ENCODE peak calls at places on chromosomes 7 and 10, in six cellular contexts. R is naive thymus-derived CD8-positive, alpha-beta T cell; C is progenitor cell of endocrine pancreas; K is H7; S is WTC11; U is LoVo. W is an unnamed sample.
A peak's percentile ranks its signal among the peaks of the same experiment; 100 is the strongest.

GRCh38 chr7:103811315-103811714 is 178.1 kb downstream of the RELN start:
- DNase-seq in R (no peak), C (no peak), K (no peak), S (no peak), U (no peak), W (no peak)

GRCh38 chr7:45163692-45164052 is 6.1 kb downstream of the RAMP3 start:
- DNase-seq in R (no peak), C (no peak), K (no peak), S (no peak), U (no peak), W (no peak)

GRCh38 chr10:103480521-103480920 is 1.5 kb upstream of the CALHM3 start:
- DNase-seq in R (no peak), C (no peak), K (no peak), S (no peak), U (peak; percentile 16), W (no peak)

GRCh38 chr10:1411956-1412355 is 325.4 kb downstream of the ADARB2 start:
- DNase-seq in R (no peak), C (no peak), K (peak; percentile 43), S (no peak), U (no peak), W (no peak)

GRCh38 chr10:12631787-12632562 is 282.6 kb downstream of the CAMK1D start:
- DNase-seq in R (no peak), C (no peak), K (no peak), S (no peak), U (peak; percentile 12), W (no peak)

GRCh38 chr10:88828310-88828709 is 23.3 kb downstream of the ANKRD22 start:
- DNase-seq in R (no peak), C (no peak), K (no peak), S (no peak), U (no peak), W (no peak)

GRCh38 chr10:128422999-128423398 is 296.8 kb upstream of the MKI67 start:
- DNase-seq in R (no peak), C (no peak), K (no peak), S (no peak), U (no peak), W (no peak)

GRCh38 chr10:58870070-58870469 is 306.4 kb upstream of the PHYHIPL start:
- DNase-seq in R (no peak), C (no peak), K (no peak), S (no peak), U (no peak), W (no peak)

GRCh38 chr10:66780796-66781195 is 145.0 kb upstream of the LRRTM3 start:
- DNase-seq in R (no peak), C (no peak), K (no peak), S (no peak), U (no peak), W (no peak)

GRCh38 chr7:26368542-26368941 is 76.9 kb downstream of the SNX10 start:
- DNase-seq in R (no peak), C (no peak), K (no peak), S (no peak), U (no peak), W (no peak)

GRCh38 chr10:102414749-102415148 is 3.8 kb downstream of the PSD start:
- DNase-seq in R (no peak), C (no peak), K (peak; percentile 55), S (no peak), U (no peak), W (no peak)

GRCh38 chr7:103934508-103934907 is 55.0 kb downstream of the RELN start:
- DNase-seq in R (no peak), C (no peak), K (no peak), S (no peak), U (no peak), W (no peak)

GRCh38 chr7:131459256-131459655 is 97.2 kb downstream of the PODXL start:
- DNase-seq in R (no peak), C (no peak), K (no peak), S (no peak), U (peak; percentile 53), W (no peak)

GRCh38 chr10:58220769-58221448 is 46.8 kb downstream of the IPMK start:
- DNase-seq in R (no peak), C (no peak), K (no peak), S (no peak), U (no peak), W (no peak)

GRCh38 chr7:22548313-22548712 is 48.3 kb upstream of the STEAP1B start:
- DNase-seq in R (no peak), C (no peak), K (no peak), S (no peak), U (no peak), W (no peak)

GRCh38 chr7:31065840-31066239 is 13.7 kb downstream of the ADCYAP1R1 start:
- DNase-seq in R (no peak), C (no peak), K (no peak), S (no peak), U (no peak), W (no peak)

GRCh38 chr7:105846404-105846803 is 30.0 kb downstream of the ATXN7L1 start:
- DNase-seq in R (no peak), C (no peak), K (no peak), S (no peak), U (no peak), W (no peak)

GRCh38 chr10:130686680-130687300 is 550.6 kb downstream of the GLRX3 start:
- DNase-seq in R (no peak), C (no peak), K (peak; percentile 77), S (no peak), U (no peak), W (no peak)

GRCh38 chr10:117483056-117483590 is 59.4 kb upstream of the EMX2 start:
- DNase-seq in R (no peak), C (no peak), K (no peak), S (no peak), U (no peak), W (no peak)

GRCh38 chr7:153320728-153321127 is 561.2 kb downstream of the ACTR3B start:
- DNase-seq in R (no peak), C (no peak), K (no peak), S (no peak), U (no peak), W (no peak)

GRCh38 chr7:151018421-151019129 is 5.7 kb downstream of the ATG9B start:
- DNase-seq in R (no peak), C (no peak), K (peak; percentile 82), S (peak; percentile 56), U (no peak), W (no peak)

GRCh38 chr7:106045139-106045538 is 67.0 kb downstream of the SYPL1 start:
- DNase-seq in R (no peak), C (no peak), K (no peak), S (no peak), U (no peak), W (no peak)

GRCh38 chr7:119959811-119960210 is 313.2 kb upstream of the KCND2 start:
- DNase-seq in R (no peak), C (no peak), K (no peak), S (no peak), U (no peak), W (no peak)

GRCh38 chr10:52436664-52437063 is 122.6 kb downstream of the DKK1 start:
- DNase-seq in R (no peak), C (no peak), K (no peak), S (no peak), U (no peak), W (no peak)

GRCh38 chr7:100875356-100875751 is 451 bp downstream of the SRRT start:
- DNase-seq in R (no peak), C (no peak), K (no peak), S (no peak), U (peak; percentile 35), W (no peak)

GRCh38 chr10:15483215-15483970 is 112.3 kb upstream of the FAM171A1 start:
- DNase-seq in R (no peak), C (no peak), K (no peak), S (no peak), U (no peak), W (no peak)

GRCh38 chr10:131899695-131900349 is 986 bp upstream of the PPP2R2D start:
- DNase-seq in R (no peak), C (no peak), K (peak; percentile 73), S (no peak), U (peak; percentile 33), W (no peak)

GRCh38 chr10:14653271-14654161 is 121.2 kb downstream of the FAM107B start:
- DNase-seq in R (no peak), C (no peak), K (peak; percentile 54), S (peak; percentile 28), U (peak; percentile 22), W (peak; percentile 71)

GRCh38 chr7:105585850-105586500 is 4.7 kb upstream of the EFCAB10 start:
- DNase-seq in R (no peak), C (no peak), K (no peak), S (no peak), U (no peak), W (no peak)

W was measured in NCI-H460.